ENCODE peak calls at places on chromosome 1, in seven cellular contexts. W is CD4-positive, alpha-beta T cell; V is HCEC 1CT; I is right atrium auricular region; H is Right ventricle myocardium inferior; N is caudate nucleus; Y is fibroblast of gingiva. Z is an unnamed sample.

GRCh38 chr1:220879509-220880366 is 495 bp downstream of the HLX start:
- DNase-seq in W (no peak), V (peak), I (no peak), H (peak), N (no peak), Y (peak), Z (peak)

GRCh38 chr1:204443871-204444581 is 32.4 kb upstream of the PPP1R15B start:
- DNase-seq in W (no peak), V (no peak), I (no peak), H (no peak), N (no peak), Y (no peak), Z (no peak)

GRCh38 chr1:215418876-215419442 is 148.1 kb upstream of the KCTD3 start:
- DNase-seq in W (no peak), V (peak), I (no peak), H (no peak), N (no peak), Y (no peak), Z (no peak)

GRCh38 chr1:156050376-156050775 is 3.2 kb downstream of the UBQLN4 start:
- DNase-seq in W (no peak), V (no peak), I (no peak), H (no peak), N (peak), Y (no peak), Z (no peak)

GRCh38 chr1:237677979-237678378 is 212.7 kb downstream of the ZP4 start:
- DNase-seq in W (no peak), V (no peak), I (no peak), H (no peak), N (no peak), Y (no peak), Z (no peak)

GRCh38 chr1:10431065-10431730 is 965 bp downstream of the CENPS start:
- DNase-seq in W (no peak), V (no peak), I (no peak), H (no peak), N (no peak), Y (peak), Z (no peak)

GRCh38 chr1:37958690-37959089 is 11.8 kb upstream of the INPP5B start:
- DNase-seq in W (no peak), V (peak), I (no peak), H (no peak), N (no peak), Y (peak), Z (no peak)

GRCh38 chr1:23980725-23981063 is 567 bp upstream of the SRSF10 start:
- DNase-seq in W (peak), V (peak), I (no peak), H (no peak), N (no peak), Y (no peak), Z (no peak)

GRCh38 chr1:44803312-44804095 is 3.3 kb downstream of the PLK3 start:
- DNase-seq in W (no peak), V (no peak), I (no peak), H (peak), N (no peak), Y (no peak), Z (no peak)

GRCh38 chr1:237270338-237270737 is 228.4 kb downstream of the RYR2 start:
- DNase-seq in W (no peak), V (no peak), I (no peak), H (no peak), N (no peak), Y (no peak), Z (no peak)

GRCh38 chr1:227544677-227545076 is 18.7 kb upstream of the ZNF678 start:
- DNase-seq in W (no peak), V (no peak), I (no peak), H (no peak), N (no peak), Y (no peak), Z (no peak)

GRCh38 chr1:153970346-153970745 is 2.6 kb downstream of the CREB3L4 start:
- DNase-seq in W (no peak), V (no peak), I (no peak), H (no peak), N (no peak), Y (no peak), Z (no peak)

GRCh38 chr1:208601569-208601968 is 357.4 kb upstream of the PLXNA2 start:
- DNase-seq in W (no peak), V (no peak), I (no peak), H (no peak), N (no peak), Y (no peak), Z (no peak)

GRCh38 chr1:147091801-147092200 is 80.5 kb downstream of the PRKAB2 start:
- DNase-seq in W (no peak), V (no peak), I (no peak), H (no peak), N (no peak), Y (no peak), Z (no peak)

Z was measured in naive B cell.